ENCODE peak calls at places on chromosomes 4 and X, in six cellular contexts. One of them, this sample, is unnamed.

GRCh38 chr4:109408711-109409110 is 24.9 kb upstream of the SEC24B start:
- DNase-seq in mesothelial cell of epicardium: no peak
- DNase-seq in lung: no peak
- DNase-seq in IMR-90: no peak
- DNase-seq in transverse colon: no peak
- DNase-seq in breast epithelium: no peak
- DNase-seq in this sample: no peak

GRCh38 chrX:22300130-22300529 is 27.4 kb downstream of the CBLL2 start:
- DNase-seq in mesothelial cell of epicardium: no peak
- DNase-seq in lung: no peak
- DNase-seq in breast epithelium: no peak
- DNase-seq in IMR-90: peak; percentile 67
- DNase-seq in transverse colon: no peak
- DNase-seq in this sample: peak; percentile 45

GRCh38 chr4:40536032-40536431 is 93.6 kb downstream of the RBM47 start:
- DNase-seq in IMR-90: no peak
- DNase-seq in breast epithelium: no peak
- DNase-seq in mesothelial cell of epicardium: no peak
- DNase-seq in lung: no peak
- DNase-seq in transverse colon: no peak
- DNase-seq in this sample: no peak

GRCh38 chrX:70969635-70970481 is 39.0 kb upstream of the SLC7A3 start:
- DNase-seq in IMR-90: no peak
- DNase-seq in breast epithelium: no peak
- DNase-seq in lung: no peak
- DNase-seq in transverse colon: no peak
- DNase-seq in mesothelial cell of epicardium: no peak
- DNase-seq in this sample: no peak

GRCh38 chr4:186900232-186900900 is 176.7 kb upstream of the FAT1 start:
- DNase-seq in mesothelial cell of epicardium: no peak
- DNase-seq in lung: no peak
- DNase-seq in breast epithelium: no peak
- DNase-seq in IMR-90: peak; percentile 87
- DNase-seq in transverse colon: no peak
- DNase-seq in this sample: peak; percentile 54

GRCh38 chr4:186029731-186030421 is 39.1 kb upstream of the TLR3 start:
- DNase-seq in IMR-90: peak; percentile 5
- DNase-seq in breast epithelium: peak; percentile 76
- DNase-seq in transverse colon: peak; percentile 38
- DNase-seq in lung: peak; percentile 50
- DNase-seq in mesothelial cell of epicardium: no peak
- DNase-seq in this sample: peak; percentile 49

GRCh38 chrX:9907645-9908387 is 59.3 kb upstream of the CLDN34 start:
- DNase-seq in transverse colon: no peak
- DNase-seq in mesothelial cell of epicardium: no peak
- DNase-seq in breast epithelium: no peak
- DNase-seq in IMR-90: peak; percentile 94
- DNase-seq in lung: no peak
- DNase-seq in this sample: peak; percentile 41

GRCh38 chr4:126004936-126005335 is 690.2 kb downstream of the FAT4 start:
- DNase-seq in lung: no peak
- DNase-seq in transverse colon: no peak
- DNase-seq in mesothelial cell of epicardium: no peak
- DNase-seq in breast epithelium: no peak
- DNase-seq in IMR-90: peak; percentile 60
- DNase-seq in this sample: peak; percentile 23

GRCh38 chr4:20474119-20474518 is 222.4 kb downstream of the SLIT2 start:
- DNase-seq in lung: no peak
- DNase-seq in IMR-90: peak; percentile 43
- DNase-seq in transverse colon: no peak
- DNase-seq in mesothelial cell of epicardium: no peak
- DNase-seq in breast epithelium: no peak
- DNase-seq in this sample: peak; percentile 12